ENCODE peak calls at places on chromosomes 11 and 22, in eight cellular contexts. One of them, this sample, is unnamed.

GRCh38 chr11:131884461-131885073 is 514.2 kb downstream of the NTM start:
- DNase-seq in heart right ventricle: no peak
- DNase-seq in Panc1: no peak
- DNase-seq in stomach: no peak
- DNase-seq in lung: no peak
- DNase-seq in neural progenitor cell: no peak
- DNase-seq in colonic mucosa: no peak
- DNase-seq in tibial nerve: no peak
- DNase-seq in this sample: no peak

GRCh38 chr11:62445314-62445740 is 26.5 kb downstream of the SCGB1A1 start:
- DNase-seq in heart right ventricle: no peak
- DNase-seq in Panc1: no peak
- DNase-seq in stomach: peak; percentile 53
- DNase-seq in lung: no peak
- DNase-seq in neural progenitor cell: no peak
- DNase-seq in colonic mucosa: no peak
- DNase-seq in tibial nerve: peak; percentile 43
- DNase-seq in this sample: no peak

GRCh38 chr22:29155966-29156365 is 49.7 kb upstream of the EMID1 start:
- DNase-seq in heart right ventricle: no peak
- DNase-seq in Panc1: no peak
- DNase-seq in stomach: peak; percentile 4
- DNase-seq in lung: no peak
- DNase-seq in neural progenitor cell: no peak
- DNase-seq in colonic mucosa: no peak
- DNase-seq in tibial nerve: no peak
- DNase-seq in this sample: no peak

GRCh38 chr22:36369922-36370781 is 17.6 kb downstream of the MYH9 start:
- DNase-seq in heart right ventricle: no peak
- DNase-seq in Panc1: no peak
- DNase-seq in stomach: peak; percentile 76
- DNase-seq in lung: peak; percentile 77
- DNase-seq in neural progenitor cell: peak; percentile 70
- DNase-seq in colonic mucosa: peak; percentile 83
- DNase-seq in tibial nerve: no peak
- DNase-seq in this sample: peak; percentile 52

GRCh38 chr11:84924290-84924689 is 702.9 kb downstream of the DLG2 start:
- DNase-seq in heart right ventricle: no peak
- DNase-seq in Panc1: no peak
- DNase-seq in stomach: no peak
- DNase-seq in lung: no peak
- DNase-seq in neural progenitor cell: peak; percentile 18
- DNase-seq in colonic mucosa: no peak
- DNase-seq in tibial nerve: no peak
- DNase-seq in this sample: no peak

GRCh38 chr11:19938866-19939265 is 221.4 kb downstream of the DBX1 start:
- DNase-seq in heart right ventricle: no peak
- DNase-seq in Panc1: no peak
- DNase-seq in stomach: no peak
- DNase-seq in lung: no peak
- DNase-seq in neural progenitor cell: no peak
- DNase-seq in colonic mucosa: no peak
- DNase-seq in tibial nerve: no peak
- DNase-seq in this sample: no peak

GRCh38 chr11:65132988-65133700 is 1.2 kb downstream of the SYVN1 start:
- DNase-seq in heart right ventricle: no peak
- DNase-seq in Panc1: no peak
- DNase-seq in stomach: peak; percentile 89
- DNase-seq in lung: peak; percentile 79
- DNase-seq in neural progenitor cell: peak; percentile 54
- DNase-seq in colonic mucosa: peak; percentile 94
- DNase-seq in tibial nerve: no peak
- DNase-seq in this sample: no peak

GRCh38 chr11:84408946-84409411 is 1122.8 kb upstream of the CCDC90B start:
- DNase-seq in heart right ventricle: no peak
- DNase-seq in Panc1: no peak
- DNase-seq in stomach: no peak
- DNase-seq in lung: no peak
- DNase-seq in neural progenitor cell: peak; percentile 77
- DNase-seq in colonic mucosa: no peak
- DNase-seq in tibial nerve: no peak
- DNase-seq in this sample: no peak

GRCh38 chr11:115470928-115471327 is 33.3 kb downstream of the CADM1 start:
- DNase-seq in heart right ventricle: no peak
- DNase-seq in Panc1: no peak
- DNase-seq in stomach: no peak
- DNase-seq in lung: no peak
- DNase-seq in neural progenitor cell: no peak
- DNase-seq in colonic mucosa: no peak
- DNase-seq in tibial nerve: no peak
- DNase-seq in this sample: no peak

GRCh38 chr11:122646549-122647340 is 8.8 kb upstream of the UBASH3B start:
- DNase-seq in heart right ventricle: no peak
- DNase-seq in Panc1: no peak
- DNase-seq in stomach: no peak
- DNase-seq in lung: no peak
- DNase-seq in neural progenitor cell: no peak
- DNase-seq in colonic mucosa: no peak
- DNase-seq in tibial nerve: no peak
- DNase-seq in this sample: no peak

GRCh38 chr11:122645847-122646246 is 9.7 kb upstream of the UBASH3B start:
- DNase-seq in heart right ventricle: no peak
- DNase-seq in Panc1: no peak
- DNase-seq in stomach: no peak
- DNase-seq in lung: no peak
- DNase-seq in neural progenitor cell: no peak
- DNase-seq in colonic mucosa: no peak
- DNase-seq in tibial nerve: no peak
- DNase-seq in this sample: no peak

GRCh38 chr11:122647728-122648127 is 7.8 kb upstream of the UBASH3B start:
- DNase-seq in heart right ventricle: no peak
- DNase-seq in Panc1: no peak
- DNase-seq in stomach: no peak
- DNase-seq in lung: no peak
- DNase-seq in neural progenitor cell: no peak
- DNase-seq in colonic mucosa: no peak
- DNase-seq in tibial nerve: no peak
- DNase-seq in this sample: no peak

GRCh38 chr11:122642472-122642922 is 13.0 kb upstream of the UBASH3B start:
- DNase-seq in heart right ventricle: no peak
- DNase-seq in Panc1: peak; percentile 95
- DNase-seq in stomach: no peak
- DNase-seq in lung: no peak
- DNase-seq in neural progenitor cell: no peak
- DNase-seq in colonic mucosa: no peak
- DNase-seq in tibial nerve: no peak
- DNase-seq in this sample: no peak

GRCh38 chr11:122642971-122643370 is 12.6 kb upstream of the UBASH3B start:
- DNase-seq in heart right ventricle: no peak
- DNase-seq in Panc1: no peak
- DNase-seq in stomach: no peak
- DNase-seq in lung: no peak
- DNase-seq in neural progenitor cell: no peak
- DNase-seq in colonic mucosa: no peak
- DNase-seq in tibial nerve: no peak
- DNase-seq in this sample: no peak
- H3K4me3 ChIP-seq in heart right ventricle: no peak overlapping the region
- H3K4me3 ChIP-seq in Panc1: no peak overlapping the region
- H3K4me3 ChIP-seq in stomach: no peak overlapping the region
- H3K4me3 ChIP-seq in lung: no peak overlapping the region
- H3K4me3 ChIP-seq in neural progenitor cell: no peak overlapping the region
- H3K4me3 ChIP-seq in colonic mucosa: no peak overlapping the region
- H3K4me3 ChIP-seq in tibial nerve: no peak overlapping the region
- H3K4me3 ChIP-seq in this sample: no peak overlapping the region

DNA sequence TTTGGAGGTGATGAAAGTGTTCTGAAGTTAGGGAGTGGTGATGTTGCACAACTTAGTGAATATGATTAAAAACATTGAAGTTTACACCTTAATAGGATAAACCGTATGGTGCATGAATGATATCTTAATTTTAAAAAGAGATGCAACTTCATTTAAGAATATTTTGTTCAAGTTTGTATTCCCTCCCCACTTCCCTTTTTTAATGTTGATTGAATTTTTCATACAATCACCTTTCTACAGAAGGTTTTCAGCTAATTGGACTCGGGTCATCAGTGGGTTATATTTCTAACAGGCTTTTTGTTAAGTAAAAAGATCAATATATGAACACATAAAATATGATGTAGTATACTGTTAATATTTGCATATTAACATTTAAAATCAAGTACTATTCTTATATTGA is 72.6 kb downstream of the DDIAS start:
- DNase-seq in heart right ventricle: no peak
- DNase-seq in Panc1: no peak
- DNase-seq in stomach: no peak
- DNase-seq in lung: no peak
- DNase-seq in neural progenitor cell: no peak
- DNase-seq in colonic mucosa: no peak
- DNase-seq in tibial nerve: no peak
- DNase-seq in this sample: no peak
- H3K27ac ChIP-seq in heart right ventricle: no peak overlapping the region
- H3K27ac ChIP-seq in Panc1: no peak overlapping the region
- H3K27ac ChIP-seq in stomach: no peak overlapping the region
- H3K27ac ChIP-seq in lung: no peak overlapping the region
- H3K27ac ChIP-seq in neural progenitor cell: no peak overlapping the region
- H3K27ac ChIP-seq in colonic mucosa: no peak overlapping the region
- H3K27ac ChIP-seq in tibial nerve: no peak overlapping the region
- H3K27ac ChIP-seq in this sample: no peak overlapping the region

GRCh38 chr22:35066768-35067167 is 810 bp downstream of the ISX start:
- DNase-seq in heart right ventricle: no peak
- DNase-seq in Panc1: no peak
- DNase-seq in stomach: no peak
- DNase-seq in lung: no peak
- DNase-seq in neural progenitor cell: no peak
- DNase-seq in colonic mucosa: peak; percentile 30
- DNase-seq in tibial nerve: no peak
- DNase-seq in this sample: no peak
- TF ChIP-seq CTCF in heart right ventricle: no peak
- TF ChIP-seq CTCF in Panc1: no peak
- TF ChIP-seq CTCF in stomach: no peak
- TF ChIP-seq CTCF in lung: no peak
- TF ChIP-seq CTCF in neural progenitor cell: no peak
- TF ChIP-seq CTCF in colonic mucosa: no peak
- TF ChIP-seq CTCF in tibial nerve: no peak
- TF ChIP-seq CTCF in this sample: no peak

DNA sequence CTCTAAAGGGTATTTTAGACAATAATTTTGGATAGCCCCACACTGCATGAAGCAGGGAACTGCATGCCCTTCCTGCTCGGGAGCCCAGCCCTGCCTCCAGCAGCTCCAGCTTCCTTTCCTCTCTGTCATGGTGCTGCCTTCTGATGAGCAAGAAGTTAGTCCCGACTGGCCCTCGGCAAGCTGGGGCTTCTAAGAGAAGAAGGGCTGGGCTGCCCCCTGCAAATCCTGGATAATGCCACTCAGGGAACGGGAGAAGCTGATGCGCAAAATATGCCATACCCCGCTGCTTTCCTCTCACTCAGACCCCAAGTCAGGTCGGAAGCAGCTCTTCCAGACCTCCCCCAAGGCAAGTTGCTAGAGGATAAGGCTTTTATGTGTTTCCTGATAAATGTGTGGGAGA is 296.3 kb downstream of the ETS1 start:
- DNase-seq in heart right ventricle: peak; percentile 9
- DNase-seq in Panc1: no peak
- DNase-seq in stomach: no peak
- DNase-seq in lung: no peak
- DNase-seq in neural progenitor cell: no peak
- DNase-seq in colonic mucosa: no peak
- DNase-seq in tibial nerve: no peak
- DNase-seq in this sample: no peak
- H3K4me3 ChIP-seq in heart right ventricle: peak overlapping the region; percentile 21
- H3K4me3 ChIP-seq in Panc1: no peak overlapping the region
- H3K4me3 ChIP-seq in stomach: no peak overlapping the region
- H3K4me3 ChIP-seq in lung: no peak overlapping the region
- H3K4me3 ChIP-seq in neural progenitor cell: no peak overlapping the region
- H3K4me3 ChIP-seq in colonic mucosa: no peak overlapping the region
- H3K4me3 ChIP-seq in tibial nerve: no peak overlapping the region
- H3K4me3 ChIP-seq in this sample: no peak overlapping the region

DNA sequence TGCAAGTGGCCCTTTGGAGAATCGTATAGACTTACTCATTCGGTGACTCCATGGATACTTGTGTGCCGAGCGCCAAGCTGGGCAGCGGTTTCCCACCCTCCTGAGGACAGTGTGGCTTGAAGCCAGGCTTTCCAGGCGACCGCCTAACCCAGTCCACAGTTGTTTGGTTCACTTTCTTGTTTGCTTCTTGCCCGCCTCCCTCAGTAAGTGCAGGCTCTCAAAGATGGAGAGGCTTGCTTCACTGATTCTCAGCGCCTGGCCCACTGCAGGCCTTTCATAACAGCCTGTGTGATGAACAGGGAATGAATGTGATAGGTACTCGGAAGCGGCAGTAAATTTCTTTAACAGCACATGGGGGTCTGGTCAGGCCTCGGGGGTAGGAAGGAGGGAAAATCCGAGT is 11.2 kb upstream of the MDK start:
- DNase-seq in heart right ventricle: peak; percentile 11
- DNase-seq in Panc1: no peak
- DNase-seq in stomach: no peak
- DNase-seq in lung: no peak
- DNase-seq in neural progenitor cell: no peak
- DNase-seq in colonic mucosa: no peak
- DNase-seq in tibial nerve: no peak
- DNase-seq in this sample: no peak
- H3K27ac ChIP-seq in heart right ventricle: no peak overlapping the region
- H3K27ac ChIP-seq in Panc1: no peak overlapping the region
- H3K27ac ChIP-seq in stomach: no peak overlapping the region
- H3K27ac ChIP-seq in lung: no peak overlapping the region
- H3K27ac ChIP-seq in neural progenitor cell: no peak overlapping the region
- H3K27ac ChIP-seq in colonic mucosa: no peak overlapping the region
- H3K27ac ChIP-seq in tibial nerve: no peak overlapping the region
- H3K27ac ChIP-seq in this sample: no peak overlapping the region

GRCh38 chr22:23763579-23764331 is 965 bp downstream of the C22orf15 start:
- DNase-seq in heart right ventricle: peak; percentile 59
- DNase-seq in Panc1: no peak
- DNase-seq in stomach: no peak
- DNase-seq in lung: no peak
- DNase-seq in neural progenitor cell: peak; percentile 45
- DNase-seq in colonic mucosa: no peak
- DNase-seq in tibial nerve: no peak
- DNase-seq in this sample: no peak

GRCh38 chr22:23760056-23760455 is 2.7 kb upstream of the C22orf15 start:
- DNase-seq in heart right ventricle: no peak
- DNase-seq in Panc1: no peak
- DNase-seq in stomach: no peak
- DNase-seq in lung: no peak
- DNase-seq in neural progenitor cell: no peak
- DNase-seq in colonic mucosa: no peak
- DNase-seq in tibial nerve: no peak
- DNase-seq in this sample: no peak

GRCh38 chr22:23764931-23765881 is 2.4 kb downstream of the C22orf15 start:
- DNase-seq in heart right ventricle: no peak
- DNase-seq in Panc1: no peak
- DNase-seq in stomach: no peak
- DNase-seq in lung: no peak
- DNase-seq in neural progenitor cell: no peak
- DNase-seq in colonic mucosa: no peak
- DNase-seq in tibial nerve: no peak
- DNase-seq in this sample: no peak

GRCh38 chr22:23759566-23759965 is 3.2 kb upstream of the C22orf15 start:
- DNase-seq in heart right ventricle: no peak
- DNase-seq in Panc1: no peak
- DNase-seq in stomach: no peak
- DNase-seq in lung: no peak
- DNase-seq in neural progenitor cell: no peak
- DNase-seq in colonic mucosa: no peak
- DNase-seq in tibial nerve: no peak
- DNase-seq in this sample: no peak

GRCh38 chr22:23762866-23763578 is at the start of gene C22orf15:
- DNase-seq in heart right ventricle: no peak
- DNase-seq in Panc1: no peak
- DNase-seq in stomach: no peak
- DNase-seq in lung: no peak
- DNase-seq in neural progenitor cell: peak; percentile 48
- DNase-seq in colonic mucosa: no peak
- DNase-seq in tibial nerve: no peak
- DNase-seq in this sample: no peak
- TF ChIP-seq CTCF in heart right ventricle: no peak
- TF ChIP-seq CTCF in Panc1: no peak
- TF ChIP-seq CTCF in stomach: no peak
- TF ChIP-seq CTCF in lung: no peak
- TF ChIP-seq CTCF in neural progenitor cell: no peak
- TF ChIP-seq CTCF in colonic mucosa: no peak
- TF ChIP-seq CTCF in tibial nerve: no peak
- TF ChIP-seq CTCF in this sample: no peak